ENCODE peak calls at places on chromosome 17, in eight cellular contexts. P, B, W, H, G, A, Q and J are unnamed samples.

GRCh38 chr17:58186591-58186990 is 5.9 kb upstream of the EPX start:
- DNase-seq in A (no peak), W (no peak), H (no peak), G (no peak), Q (no peak), B (no peak), P (no peak), J (no peak)

GRCh38 chr17:58525239-58525638 is 10.8 kb upstream of the MTMR4 start:
- DNase-seq in Q (peak; percentile 52), B (peak; percentile 84), G (peak; percentile 68), A (no peak), H (no peak), P (peak; percentile 55), W (no peak), J (peak; percentile 43)

GRCh38 chr17:57243171-57243622 is 13.1 kb upstream of the MSI2 start:
- DNase-seq in B (peak; percentile 60), P (peak; percentile 21), Q (peak; percentile 60), H (peak; percentile 59), W (no peak), A (peak; percentile 77), G (peak; percentile 58), J (no peak)

GRCh38 chr17:76709077-76709950 is 1.5 kb downstream of the MXRA7 start:
- DNase-seq in G (peak; percentile 95), Q (peak; percentile 94), H (no peak), B (peak; percentile 99), W (peak; percentile 79), P (peak; percentile 95), A (peak; percentile 29), J (no peak)

GRCh38 chr17:17497845-17498520 is 1.8 kb upstream of the RASD1 start:
- DNase-seq in B (no peak), A (no peak), Q (no peak), H (no peak), G (no peak), P (no peak), W (no peak), J (no peak)

GRCh38 chr17:42683407-42684031 is 1.2 kb downstream of the CNTNAP1 start:
- DNase-seq in Q (peak; percentile 57), H (no peak), W (peak; percentile 85), G (peak; percentile 60), P (no peak), B (peak; percentile 46), A (no peak), J (no peak)

GRCh38 chr17:76567634-76568432 is 17.8 kb downstream of the ST6GALNAC2 start:
- DNase-seq in B (no peak), A (no peak), Q (no peak), W (no peak), P (no peak), G (no peak), H (no peak), J (no peak)

GRCh38 chr17:62974788-62975586 is 9.0 kb downstream of the TANC2 start:
- DNase-seq in P (no peak), H (no peak), Q (no peak), G (no peak), A (no peak), B (no peak), W (no peak), J (no peak)

GRCh38 chr17:10123093-10123492 is 75.3 kb downstream of the GAS7 start:
- DNase-seq in P (no peak), G (no peak), B (no peak), A (no peak), W (no peak), Q (peak; percentile 55), H (no peak), J (no peak)

GRCh38 chr17:79355186-79355585 is 255.7 kb downstream of the RBFOX3 start:
- DNase-seq in G (no peak), H (no peak), P (no peak), B (no peak), A (no peak), W (no peak), Q (no peak), J (no peak)

GRCh38 chr17:79350516-79350915 is 260.3 kb downstream of the RBFOX3 start:
- DNase-seq in Q (no peak), A (no peak), G (no peak), B (no peak), W (no peak), H (no peak), P (no peak), J (no peak)

GRCh38 chr17:79354173-79354820 is 256.6 kb downstream of the RBFOX3 start:
- DNase-seq in Q (no peak), P (no peak), G (no peak), B (no peak), H (no peak), A (no peak), W (no peak), J (no peak)

GRCh38 chr17:79353548-79353947 is 257.3 kb downstream of the RBFOX3 start:
- DNase-seq in G (no peak), H (no peak), Q (no peak), P (no peak), B (no peak), A (no peak), W (no peak), J (no peak)

GRCh38 chr17:79353016-79353415 is 257.8 kb downstream of the RBFOX3 start:
- DNase-seq in B (no peak), W (no peak), Q (no peak), H (no peak), A (no peak), P (no peak), G (no peak), J (no peak)
- H3K4me3 ChIP-seq in B (no peak overlapping the region), W (no peak overlapping the region), Q (no peak overlapping the region), H (no peak overlapping the region), A (no peak overlapping the region), P (no peak overlapping the region), G (no peak overlapping the region), J (no peak overlapping the region)

GRCh38 chr17:34173221-34173620 is 81.9 kb upstream of the CCL2 start:
- DNase-seq in B (peak; percentile 83), A (no peak), H (no peak), W (no peak), P (peak; percentile 55), G (no peak), Q (no peak), J (no peak)

GRCh38 chr17:34168989-34169388 is 86.1 kb upstream of the CCL2 start:
- DNase-seq in P (no peak), G (no peak), W (no peak), Q (no peak), A (no peak), H (no peak), B (peak; percentile 15), J (no peak)

GRCh38 chr17:34167359-34167758 is 87.7 kb upstream of the CCL2 start:
- DNase-seq in B (peak; percentile 23), P (no peak), Q (peak; percentile 28), A (no peak), W (no peak), H (no peak), G (no peak), J (no peak)

GRCh38 chr17:34169501-34169900 is 85.6 kb upstream of the CCL2 start:
- DNase-seq in B (no peak), W (no peak), H (no peak), P (no peak), G (no peak), Q (no peak), A (no peak), J (no peak)

GRCh38 chr17:34171245-34171818 is 83.8 kb upstream of the CCL2 start:
- DNase-seq in P (no peak), Q (peak; percentile 52), B (peak; percentile 53), A (peak; percentile 68), G (peak; percentile 28), H (peak; percentile 48), W (no peak), J (no peak)
- TF ChIP-seq CTCF in P (peak; percentile 81), Q (peak; percentile 78), B (peak; percentile 68), A (peak; percentile 63), G (peak; percentile 47), H (peak; percentile 90), W (peak; percentile 70), J (peak; percentile 96)

DNA sequence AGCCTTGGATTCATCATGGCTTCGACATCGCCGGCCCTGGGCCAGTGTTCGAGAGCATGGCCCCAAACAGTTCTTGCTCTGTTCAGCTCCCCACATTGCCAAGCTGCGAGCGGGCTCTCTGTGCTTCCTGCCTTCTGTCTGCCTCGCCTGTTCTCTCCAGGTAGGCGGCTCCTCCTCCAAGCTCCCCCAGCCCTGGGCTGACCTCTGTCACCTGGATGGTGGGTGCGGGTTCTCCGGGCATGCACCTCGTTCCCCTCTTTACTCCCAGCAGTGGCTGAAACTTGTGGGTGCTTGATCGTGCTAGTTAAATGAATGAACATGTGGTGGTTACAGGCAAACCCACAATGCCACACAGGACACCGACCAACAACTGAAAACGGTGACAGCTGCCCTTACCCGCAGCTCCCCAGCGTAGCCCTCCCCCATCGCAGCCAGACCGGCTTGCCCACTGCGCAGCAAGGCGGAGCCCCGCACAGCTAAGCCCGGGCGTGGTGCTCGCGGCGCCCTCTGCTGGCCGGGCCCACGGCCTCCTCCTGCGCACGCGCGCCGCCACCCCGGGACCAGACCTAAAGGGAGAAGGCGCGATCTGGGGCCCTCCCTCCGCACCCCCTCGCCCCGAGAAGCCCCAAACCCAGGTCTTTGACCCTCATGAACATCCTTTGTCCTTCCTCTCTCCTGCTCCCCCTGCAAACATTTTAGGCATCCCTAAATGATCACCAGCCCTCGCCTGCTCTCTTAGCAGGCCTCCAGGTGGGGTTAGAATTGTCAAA is 22.9 kb upstream of the EIF1 start:
- DNase-seq in B (peak; percentile 74), A (peak; percentile 89), Q (peak; percentile 92), H (no peak), P (peak; percentile 46), G (peak; percentile 79), W (peak; percentile 99), J (no peak)
- H3K4me3 ChIP-seq in B (peak overlapping the region; percentile 40), A (peak overlapping the region; percentile 47), Q (peak overlapping the region; percentile 51), H (peak overlapping the region; percentile 41), P (peak overlapping the region; percentile 60), G (peak overlapping the region; percentile 52), W (peak overlapping the region; percentile 62), J (peak overlapping the region; percentile 52)

DNA sequence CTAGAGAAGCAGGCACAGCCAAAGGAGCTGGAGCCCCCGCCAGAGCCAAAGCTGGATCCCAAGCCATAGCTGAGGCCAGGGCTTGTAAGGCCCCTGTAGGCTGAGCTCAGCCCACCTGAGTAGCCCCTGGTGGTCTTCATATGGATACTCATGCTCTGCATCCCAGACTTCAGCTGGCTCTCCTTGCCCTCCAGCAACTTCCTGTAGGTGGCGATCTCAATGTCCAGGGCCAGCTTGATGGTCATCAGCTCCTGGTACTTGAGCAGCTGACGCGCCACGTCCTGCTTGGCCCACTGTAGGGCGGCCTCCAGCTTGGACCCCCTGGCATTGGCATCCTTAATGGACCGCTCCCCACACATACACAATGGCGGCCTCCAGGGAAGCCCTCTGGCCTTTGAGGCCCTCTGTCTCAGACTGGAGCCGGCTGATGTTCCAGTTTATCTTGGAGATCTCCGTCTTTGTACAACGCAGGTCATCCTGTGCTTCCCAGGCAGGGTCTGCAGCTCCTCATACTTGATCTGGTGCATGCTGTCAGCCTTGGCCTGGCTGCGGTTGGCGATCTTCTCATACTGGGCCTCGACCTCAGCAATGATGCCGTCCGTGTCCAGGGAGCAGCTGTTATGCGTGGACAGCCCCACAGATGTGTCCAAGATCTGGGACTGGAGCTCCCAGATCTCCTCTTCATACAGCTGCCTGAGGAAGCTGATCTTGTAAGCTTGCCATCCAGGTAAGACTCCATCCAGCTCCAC is 28.9 kb downstream of the IKZF3 start:
- DNase-seq in P (no peak), B (no peak), G (no peak), H (no peak), Q (no peak), W (peak; percentile 14), A (no peak), J (no peak)
- TF ChIP-seq CTCF in P (no peak), B (no peak), G (no peak), H (no peak), Q (no peak), W (no peak), A (no peak), J (no peak)

GRCh38 chr17:20774472-20775135 is 195.1 kb downstream of the CDRT15L2 start:
- DNase-seq in G (no peak), P (no peak), H (no peak), Q (no peak), W (no peak), A (no peak), B (no peak), J (no peak)
- H3K4me3 ChIP-seq in G (no peak overlapping the region), P (no peak overlapping the region), H (no peak overlapping the region), Q (no peak overlapping the region), W (no peak overlapping the region), A (no peak overlapping the region), B (no peak overlapping the region), J (no peak overlapping the region)